ENCODE peak calls at places on chromosomes 1 and 21, in five cellular contexts. W, F, V, Y and K are unnamed samples.

GRCh38 chr1:87805661-87806376 is 477.1 kb downstream of the LMO4 start:
- DNase-seq in F (peak), Y (no peak), V (no peak), W (peak), K (peak)

GRCh38 chr21:16345757-16346156 is 616.0 kb downstream of the USP25 start:
- DNase-seq in Y (no peak), F (no peak), W (no peak), V (no peak), K (no peak)

GRCh38 chr1:212783976-212784375 is 7.6 kb downstream of the NSL1 start:
- DNase-seq in Y (no peak), V (no peak), F (no peak), W (no peak), K (no peak)

GRCh38 chr1:43706598-43707190 is 642 bp upstream of the ST3GAL3 start:
- DNase-seq in F (no peak), V (peak), Y (no peak), W (peak), K (no peak)

GRCh38 chr1:112268408-112268807 is 127.6 kb upstream of the CTTNBP2NL start:
- DNase-seq in Y (no peak), V (no peak), F (no peak), W (no peak), K (no peak)

GRCh38 chr1:79161077-79161476 is 154.5 kb upstream of the ADGRL4 start:
- DNase-seq in W (peak), Y (no peak), V (no peak), F (peak), K (no peak)

GRCh38 chr1:224343679-224344078 is 13.0 kb upstream of the CNIH4 start:
- DNase-seq in F (no peak), Y (no peak), V (no peak), W (no peak), K (no peak)

GRCh38 chr1:53165408-53165961 is 23.0 kb upstream of the SLC1A7 start:
- DNase-seq in F (no peak), W (no peak), V (no peak), Y (no peak), K (no peak)

GRCh38 chr21:45253180-45253579 is 34.5 kb downstream of the POFUT2 start:
- DNase-seq in F (no peak), Y (no peak), W (peak), V (no peak), K (no peak)

GRCh38 chr1:76759950-76760349 is 107.3 kb upstream of the ST6GALNAC5 start:
- DNase-seq in F (peak), V (peak), W (peak), Y (no peak), K (no peak)